ENCODE peak calls at places on chromosomes 7 and 10, in six cellular contexts. K is transverse colon, U is adrenal gland, N is Peyer's patch, R is body of pancreas, O is stomach. Q is an unnamed sample.

GRCh38 chr10:100364735-100365391 is 17.8 kb downstream of the SCD start:
- DNase-seq in K (peak; percentile 90), U (peak; percentile 97), N (peak; percentile 89), R (peak; percentile 96), O (peak; percentile 95), Q (no peak)

GRCh38 chr10:102384053-102384452 is 11.5 kb upstream of the NFKB2 start:
- DNase-seq in K (peak; percentile 11), U (no peak), N (no peak), R (no peak), O (no peak), Q (no peak)

GRCh38 chr10:50618624-50619023 is 5.1 kb downstream of the SGMS1 start:
- DNase-seq in K (no peak), U (no peak), N (no peak), R (no peak), O (no peak), Q (no peak)

GRCh38 chr10:102919237-102919959 is 1.3 kb downstream of the CNNM2 start:
- DNase-seq in K (peak; percentile 21), U (peak; percentile 70), N (peak; percentile 56), R (peak; percentile 62), O (peak; percentile 40), Q (no peak)

GRCh38 chr10:92702301-92702916 is 12.7 kb downstream of the HHEX start:
- DNase-seq in K (no peak), U (no peak), N (no peak), R (no peak), O (no peak), Q (peak; percentile 60)

GRCh38 chr7:124879771-124880170 is 49.9 kb downstream of the POT1 start:
- DNase-seq in K (no peak), U (no peak), N (no peak), R (no peak), O (no peak), Q (no peak)

GRCh38 chr10:44280615-44281014 is 104.3 kb downstream of the CXCL12 start:
- DNase-seq in K (no peak), U (no peak), N (no peak), R (no peak), O (no peak), Q (no peak)

GRCh38 chr7:29794959-29795629 is 11.2 kb upstream of the WIPF3 start:
- DNase-seq in K (no peak), U (no peak), N (no peak), R (no peak), O (no peak), Q (peak; percentile 29)

GRCh38 chr7:99563650-99564049 is 5.2 kb downstream of the ZNF655 start:
- DNase-seq in K (no peak), U (peak; percentile 83), N (no peak), R (no peak), O (no peak), Q (no peak)

GRCh38 chr7:133053321-133053891 is 28.5 kb downstream of the CHCHD3 start:
- DNase-seq in K (no peak), U (no peak), N (no peak), R (no peak), O (no peak), Q (no peak)

GRCh38 chr7:82696631-82697030 is 253.1 kb upstream of the CACNA2D1 start:
- DNase-seq in K (no peak), U (no peak), N (no peak), R (no peak), O (no peak), Q (no peak)

GRCh38 chr7:25395976-25396375 is 167.7 kb upstream of the NPVF start:
- DNase-seq in K (no peak), U (no peak), N (no peak), R (no peak), O (no peak), Q (peak; percentile 87)

GRCh38 chr10:47366056-47366631 is 17.9 kb downstream of the ZNF488 start:
- DNase-seq in K (no peak), U (no peak), N (no peak), R (peak; percentile 34), O (peak; percentile 10), Q (no peak)

GRCh38 chr7:2242541-2243482 is 786 bp downstream of the NUDT1 start:
- DNase-seq in K (peak; percentile 13), U (no peak), N (no peak), R (no peak), O (no peak), Q (no peak)

GRCh38 chr7:27873981-27874957 is 134.3 kb downstream of the TAX1BP1 start:
- DNase-seq in K (peak; percentile 49), U (peak; percentile 92), N (peak; percentile 84), R (peak; percentile 94), O (peak; percentile 86), Q (no peak)

GRCh38 chr7:117587931-117588330 is 108.1 kb downstream of the CFTR start:
- DNase-seq in K (no peak), U (no peak), N (no peak), R (no peak), O (no peak), Q (no peak)

GRCh38 chr7:51016546-51016945 is 233.8 kb upstream of the GRB10 start:
- DNase-seq in K (no peak), U (no peak), N (no peak), R (no peak), O (no peak), Q (peak; percentile 90)

GRCh38 chr7:105028004-105028403 is 14.0 kb downstream of the KMT2E start:
- DNase-seq in K (no peak), U (no peak), N (no peak), R (no peak), O (no peak), Q (peak; percentile 7)

GRCh38 chr7:149734514-149735075 is 38.8 kb downstream of the ZNF467 start:
- DNase-seq in K (no peak), U (no peak), N (no peak), R (no peak), O (no peak), Q (no peak)

GRCh38 chr7:92782236-92782635 is 54.1 kb downstream of the CDK6 start:
- DNase-seq in K (no peak), U (no peak), N (no peak), R (no peak), O (no peak), Q (no peak)

GRCh38 chr10:89516149-89516832 is 19.1 kb downstream of the SLC16A12 start:
- DNase-seq in K (peak; percentile 42), U (peak; percentile 37), N (no peak), R (peak; percentile 88), O (no peak), Q (no peak)

GRCh38 chr7:77797734-77798393 is 370 bp downstream of the TMEM60 start:
- DNase-seq in K (peak; percentile 47), U (peak; percentile 47), N (no peak), R (peak; percentile 30), O (peak; percentile 39), Q (peak; percentile 93)

GRCh38 chr10:8047452-8048280 is 6.8 kb upstream of the GATA3 start:
- DNase-seq in K (no peak), U (no peak), N (no peak), R (no peak), O (no peak), Q (no peak)

GRCh38 chr7:151809156-151809863 is 67.6 kb downstream of the PRKAG2 start:
- DNase-seq in K (no peak), U (no peak), N (no peak), R (no peak), O (no peak), Q (no peak)

GRCh38 chr10:12214763-12215218 is 18.8 kb downstream of the CDC123 start:
- DNase-seq in K (peak; percentile 19), U (no peak), N (no peak), R (peak; percentile 40), O (no peak), Q (no peak)

DNA sequence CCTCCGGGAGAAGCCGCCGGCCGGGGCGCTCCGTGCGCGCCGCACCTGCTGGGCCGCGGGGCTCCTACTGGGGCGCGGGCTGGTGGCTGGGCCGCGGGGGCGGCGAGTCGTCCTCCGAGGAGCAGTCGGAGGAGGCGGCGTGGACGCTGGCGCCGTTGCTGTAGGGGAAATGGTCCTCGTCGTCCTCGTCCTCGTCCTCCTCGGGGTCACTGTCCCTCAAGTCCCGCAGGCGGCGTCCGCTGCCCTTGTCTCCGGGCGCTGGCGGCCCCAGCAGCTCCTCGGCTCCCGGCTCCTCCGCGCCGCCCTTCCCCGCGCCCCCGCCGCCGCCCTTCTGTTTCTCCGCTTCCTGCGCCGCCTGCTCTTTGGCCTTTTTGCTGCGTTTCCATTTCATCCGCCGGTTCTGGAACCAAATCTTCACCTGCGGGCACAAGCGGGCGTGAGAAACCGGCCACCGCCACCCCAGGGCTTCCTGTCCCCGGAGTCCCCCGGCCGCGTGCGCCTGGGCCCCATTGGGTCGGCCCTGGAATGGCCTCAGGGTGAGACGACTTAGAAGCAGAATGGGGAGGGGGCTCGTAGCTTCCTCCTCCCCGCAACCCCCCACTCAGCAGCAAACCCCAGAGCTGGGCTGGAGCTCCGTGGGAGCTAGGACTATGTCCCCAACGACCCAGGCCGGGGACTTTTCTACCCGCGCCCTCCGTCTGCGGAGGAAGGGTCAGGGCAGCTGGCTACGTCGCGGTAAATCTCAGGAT is 4.8 kb downstream of the MNX1 start:
- DNase-seq in K (no peak), U (no peak), N (peak; percentile 51), R (peak; percentile 15), O (no peak), Q (no peak)
- H3K27ac ChIP-seq in K (peak overlapping the region; percentile 87), U (no peak overlapping the region), N (peak overlapping the region; percentile 83), R (peak overlapping the region; percentile 72), O (no peak overlapping the region), Q (no peak overlapping the region)

GRCh38 chr7:97118306-97118917 is 914 bp downstream of the SDHAF3 start:
- DNase-seq in K (no peak), U (no peak), N (no peak), R (no peak), O (no peak), Q (no peak)

GRCh38 chr7:97116308-97116707 is 1.2 kb upstream of the SDHAF3 start:
- DNase-seq in K (no peak), U (no peak), N (no peak), R (no peak), O (no peak), Q (no peak)

GRCh38 chr7:97117035-97117371 is 495 bp upstream of the SDHAF3 start:
- DNase-seq in K (no peak), U (no peak), N (no peak), R (no peak), O (no peak), Q (no peak)

GRCh38 chr7:97119747-97120146 is 2.2 kb downstream of the SDHAF3 start:
- DNase-seq in K (no peak), U (no peak), N (no peak), R (no peak), O (no peak), Q (no peak)

GRCh38 chr7:97117372-97118188 is at the start of gene SDHAF3:
- DNase-seq in K (peak; percentile 98), U (peak; percentile 99), N (peak; percentile 97), R (peak; percentile 99), O (peak; percentile 98), Q (peak; percentile 99)
- TF ChIP-seq POLR2A in K (peak; percentile 75), U (no peak), N (peak; percentile 39), R (peak; percentile 84), O (peak; percentile 5), Q (peak; percentile 58)

DNA sequence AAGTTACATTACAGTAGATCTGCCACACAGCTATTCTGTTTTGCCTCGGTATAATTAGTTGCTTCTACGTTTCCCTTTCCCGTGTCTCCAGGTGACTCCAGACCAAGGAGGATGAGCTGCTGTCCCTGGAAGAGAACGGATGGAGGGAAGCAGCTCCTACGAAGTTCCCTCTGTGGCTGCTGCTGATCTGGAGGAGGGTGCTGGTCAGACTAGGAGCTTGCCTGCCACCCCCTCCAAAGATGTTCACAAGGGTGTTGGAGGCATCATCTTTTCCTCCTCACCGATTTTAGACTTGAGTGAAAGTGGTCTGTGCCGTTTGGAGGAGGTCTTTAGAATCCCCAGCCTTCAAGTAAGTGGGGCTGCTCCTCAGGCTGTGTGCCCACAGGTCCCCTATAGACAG is 1.4 kb downstream of the LRRC27 start:
- DNase-seq in K (no peak), U (no peak), N (no peak), R (no peak), O (no peak), Q (no peak)
- H3K27ac ChIP-seq in K (no peak overlapping the region), U (no peak overlapping the region), N (no peak overlapping the region), R (no peak overlapping the region), O (no peak overlapping the region), Q (no peak overlapping the region)

GRCh38 chr7:5607958-5608656 is 173.4 kb downstream of the RNF216 start:
- DNase-seq in K (no peak), U (no peak), N (peak; percentile 44), R (no peak), O (no peak), Q (no peak)
- TF ChIP-seq POLR2A in K (no peak), U (no peak), N (no peak), R (no peak), O (no peak), Q (no peak)

Q was measured in esophagus muscularis mucosa.